ENCODE peak calls at places on chromosomes 2 and 18, in five cellular contexts. Z, C, R, T and X are unnamed samples.

GRCh38 chr2:36569267-36569860 is 28.6 kb downstream of the FEZ2 start:
- DNase-seq in T (no peak), C (no peak), Z (no peak), R (no peak), X (no peak)

GRCh38 chr2:58140508-58141072 is 94.0 kb downstream of the VRK2 start:
- DNase-seq in T (no peak), R (no peak), Z (no peak), C (no peak), X (no peak)

GRCh38 chr2:112803691-112804521 is 19.6 kb upstream of the IL1A start:
- DNase-seq in Z (no peak), C (no peak), T (peak), R (no peak), X (no peak)

GRCh38 chr2:96147593-96148201 is 2.5 kb upstream of the DUSP2 start:
- DNase-seq in C (no peak), T (no peak), R (no peak), Z (no peak), X (no peak)

GRCh38 chr2:78967294-78967693 is 58.2 kb upstream of the REG3G start:
- DNase-seq in C (no peak), R (no peak), Z (no peak), T (peak), X (no peak)

GRCh38 chr2:219973136-219973535 is 345.7 kb downstream of the SLC4A3 start:
- DNase-seq in Z (no peak), R (no peak), T (no peak), C (no peak), X (no peak)

GRCh38 chr18:77108001-77108692 is 24.4 kb downstream of the MBP start:
- DNase-seq in T (no peak), Z (peak), C (peak), R (peak), X (no peak)

GRCh38 chr2:27379840-27380625 is 501 bp downstream of the ZNF513 start:
- DNase-seq in R (no peak), C (peak), Z (peak), T (peak), X (peak)

GRCh38 chr2:231992888-231993287 is 31.4 kb downstream of the DIS3L2 start:
- DNase-seq in R (no peak), C (no peak), T (no peak), Z (no peak), X (no peak)

GRCh38 chr2:169683054-169683424 is 11.2 kb downstream of the CFAP210 start:
- DNase-seq in T (no peak), Z (no peak), R (no peak), C (no peak), X (no peak)

GRCh38 chr2:221958224-221958623 is 340.6 kb downstream of the PAX3 start:
- DNase-seq in T (no peak), C (no peak), Z (no peak), R (no peak), X (no peak)

GRCh38 chr2:241855888-241856422 is 2.7 kb downstream of the PDCD1 start:
- DNase-seq in C (no peak), R (no peak), Z (no peak), T (no peak), X (no peak)

GRCh38 chr2:98608118-98608961 is at the start of the genes COA5 and UNC50:
- DNase-seq in R (peak), T (peak), C (peak), Z (peak), X (peak)
- TF ChIP-seq POLR2A in R (peak), T (peak), C (peak), Z (peak), X (peak)

DNA sequence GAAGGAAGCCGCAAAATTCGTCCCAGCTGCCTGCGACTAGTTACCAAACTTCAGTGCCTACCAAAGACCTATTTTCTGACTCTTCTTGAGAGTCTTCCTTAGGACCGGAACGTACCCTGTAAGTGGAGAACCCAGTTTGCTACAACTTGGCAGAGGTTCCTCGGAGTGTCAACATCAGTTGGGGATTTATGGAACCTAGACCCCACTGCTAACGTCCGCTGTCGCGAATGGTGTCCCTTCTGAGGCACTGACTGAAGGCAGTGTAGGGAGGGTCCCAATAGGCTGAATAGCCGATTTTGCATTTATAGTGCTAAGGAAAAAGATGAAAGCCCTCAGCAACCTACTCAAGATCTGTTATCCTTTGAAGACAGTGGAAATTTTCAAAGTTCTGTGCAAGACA is 568 bp upstream of the STK17B start:
- DNase-seq in C (no peak), T (no peak), R (no peak), Z (no peak), X (no peak)
- TF ChIP-seq POLR2A in C (no peak), T (no peak), R (no peak), Z (no peak), X (no peak)

GRCh38 chr2:237859082-237859433 is 365 bp upstream of the RAMP1 start:
- DNase-seq in T (no peak), C (peak), R (no peak), Z (no peak), X (no peak)

GRCh38 chr2:237857791-237858190 is 1.6 kb upstream of the RAMP1 start:
- DNase-seq in Z (no peak), R (no peak), C (no peak), T (no peak), X (no peak)

GRCh38 chr2:237859533-237860272 is at the start of gene RAMP1:
- DNase-seq in Z (no peak), T (no peak), C (peak), R (no peak), X (no peak)

GRCh38 chr2:237860273-237860935 is 981 bp downstream of the RAMP1 start:
- DNase-seq in C (peak), R (no peak), T (no peak), Z (no peak), X (no peak)

DNA sequence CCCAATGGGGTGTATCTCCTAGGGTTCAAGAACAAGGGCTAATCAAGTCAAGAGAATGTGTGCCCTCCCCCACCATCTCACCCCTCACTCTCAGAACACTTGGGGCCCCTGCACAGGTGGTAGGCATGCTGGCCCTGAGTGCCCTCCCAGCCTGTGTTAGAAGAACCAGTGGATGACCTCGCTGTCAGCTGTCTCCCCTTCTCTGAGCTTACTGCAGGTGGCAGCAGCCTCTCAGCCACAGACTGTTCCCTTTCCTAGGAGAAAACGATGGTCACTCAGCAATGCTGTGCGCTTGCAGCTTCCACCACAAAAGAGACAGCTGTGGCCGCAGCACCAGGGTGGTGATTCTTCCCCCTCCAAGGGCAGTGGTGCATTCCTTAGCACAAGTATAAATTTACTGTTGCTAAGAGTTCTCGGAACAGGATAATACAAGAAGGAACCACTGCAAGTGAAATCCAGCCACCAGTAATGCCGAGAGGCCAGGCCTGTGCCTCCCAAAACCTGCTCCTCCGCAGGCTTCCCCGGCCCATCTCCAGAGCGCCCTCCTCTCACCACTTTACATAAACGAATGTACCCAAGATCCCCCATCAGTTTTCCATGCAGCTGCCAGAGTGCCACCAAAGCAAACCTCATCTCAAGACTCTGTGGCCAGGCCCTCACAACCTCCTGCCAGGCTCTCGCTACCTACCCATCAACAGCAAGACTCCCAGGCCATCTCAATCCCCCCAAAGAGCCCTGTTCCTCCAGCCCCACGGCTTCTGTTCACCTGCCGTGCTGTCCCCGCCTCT is 935 bp upstream of the RAMP1 start:
- DNase-seq in T (peak), C (peak), R (peak), Z (peak), X (no peak)
- TF ChIP-seq POLR2A in T (no peak), C (no peak), R (no peak), Z (no peak), X (no peak)

GRCh38 chr2:201656102-201656501 is 12.8 kb upstream of the TMEM237 start:
- DNase-seq in R (no peak), Z (no peak), C (no peak), T (no peak), X (no peak)
- TF ChIP-seq POLR2A in R (no peak), Z (no peak), C (no peak), T (no peak), X (no peak)

GRCh38 chr2:216502776-216503629 is 4.4 kb downstream of the RPL37A start:
- DNase-seq in Z (no peak), C (no peak), T (no peak), R (no peak), X (no peak)

GRCh38 chr2:216503697-216504375 is 5.2 kb downstream of the RPL37A start:
- DNase-seq in R (no peak), Z (no peak), T (no peak), C (no peak), X (no peak)

GRCh38 chr2:216504376-216504762 is 5.7 kb downstream of the RPL37A start:
- DNase-seq in Z (no peak), T (no peak), C (no peak), R (no peak), X (no peak)

GRCh38 chr2:216507220-216508143 is 8.8 kb downstream of the RPL37A start:
- DNase-seq in Z (no peak), R (no peak), C (no peak), T (no peak), X (no peak)

DNA sequence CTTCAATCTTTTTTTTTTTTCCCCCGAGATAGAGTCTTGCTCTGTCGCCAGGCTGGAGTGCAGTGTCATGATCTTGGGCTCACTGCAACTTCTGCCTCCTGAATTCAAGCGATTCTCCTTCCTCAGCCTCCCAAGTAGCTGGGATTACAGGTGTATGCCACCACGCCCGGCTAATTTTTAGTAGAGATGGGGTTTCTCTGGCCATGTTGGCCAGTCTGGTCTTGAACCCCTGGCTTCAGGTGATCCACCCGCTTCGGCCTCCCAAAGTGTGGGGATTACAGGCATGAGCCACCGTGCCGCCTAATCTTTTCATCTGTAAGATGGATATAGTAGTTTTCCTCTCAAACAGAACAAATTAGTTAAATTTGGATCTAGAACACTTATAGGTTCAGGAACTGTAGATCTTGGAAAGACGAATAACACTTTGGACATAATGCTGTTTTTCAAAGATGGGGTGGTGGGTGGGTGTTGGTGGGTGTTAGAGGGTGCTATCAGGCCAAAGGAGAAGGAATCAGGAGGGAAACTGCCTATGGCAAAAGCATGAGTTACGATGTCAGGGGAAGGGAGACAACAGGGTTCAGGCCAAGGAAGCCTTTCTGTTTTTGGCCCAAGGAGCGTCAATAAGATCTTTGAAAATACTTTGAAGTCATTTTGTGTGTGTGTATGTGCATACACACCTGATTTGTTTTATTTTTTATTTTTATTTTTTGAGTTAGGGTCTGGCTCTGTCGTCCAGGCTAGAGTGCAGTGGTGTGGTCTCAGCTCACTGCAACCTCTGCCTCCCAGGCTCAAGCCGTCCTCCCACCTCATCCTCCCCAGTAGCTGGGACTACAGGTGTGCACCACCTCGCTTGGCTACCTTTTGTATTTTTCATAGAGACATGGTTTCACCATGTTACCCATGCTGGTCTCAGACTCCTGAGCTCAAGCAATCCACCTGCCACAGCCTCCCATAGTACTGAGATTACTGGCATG is 6.8 kb downstream of the RPL37A start:
- DNase-seq in C (no peak), T (no peak), R (no peak), Z (no peak), X (no peak)
- TF ChIP-seq POLR2A in C (no peak), T (peak), R (no peak), Z (no peak), X (no peak)

GRCh38 chr18:65352183-65352582 is 398.6 kb upstream of the CDH7 start:
- DNase-seq in T (no peak), C (no peak), Z (no peak), R (no peak), X (no peak)

GRCh38 chr18:65349635-65350034 is 401.2 kb upstream of the CDH7 start:
- DNase-seq in C (no peak), T (no peak), R (no peak), Z (no peak), X (no peak)
- TF ChIP-seq POLR2A in C (no peak), T (no peak), R (no peak), Z (no peak), X (no peak)

GRCh38 chr2:85539361-85540130 is 578 bp downstream of the MAT2A start:
- DNase-seq in T (peak), C (peak), Z (peak), R (no peak), X (peak)
- TF ChIP-seq POLR2A in T (no peak), C (no peak), Z (peak), R (peak), X (no peak)

GRCh38 chr18:70645971-70646370 is 357.1 kb downstream of the SOCS6 start:
- DNase-seq in C (no peak), T (no peak), R (no peak), Z (no peak), X (no peak)
- TF ChIP-seq POLR2A in C (no peak), T (no peak), R (no peak), Z (no peak), X (no peak)

GRCh38 chr2:74835831-74836674 is 2.1 kb downstream of the HK2 start:
- DNase-seq in R (no peak), C (no peak), T (peak), Z (no peak), X (no peak)

GRCh38 chr2:74831693-74832530 is 2.0 kb upstream of the HK2 start:
- DNase-seq in Z (no peak), C (no peak), T (peak), R (peak), X (no peak)

GRCh38 chr2:74833418-74834233 is at the start of gene HK2:
- DNase-seq in C (peak), R (peak), T (peak), Z (peak), X (no peak)

GRCh38 chr2:74836675-74837401 is 2.9 kb downstream of the HK2 start:
- DNase-seq in C (no peak), Z (no peak), T (no peak), R (no peak), X (no peak)

DNA sequence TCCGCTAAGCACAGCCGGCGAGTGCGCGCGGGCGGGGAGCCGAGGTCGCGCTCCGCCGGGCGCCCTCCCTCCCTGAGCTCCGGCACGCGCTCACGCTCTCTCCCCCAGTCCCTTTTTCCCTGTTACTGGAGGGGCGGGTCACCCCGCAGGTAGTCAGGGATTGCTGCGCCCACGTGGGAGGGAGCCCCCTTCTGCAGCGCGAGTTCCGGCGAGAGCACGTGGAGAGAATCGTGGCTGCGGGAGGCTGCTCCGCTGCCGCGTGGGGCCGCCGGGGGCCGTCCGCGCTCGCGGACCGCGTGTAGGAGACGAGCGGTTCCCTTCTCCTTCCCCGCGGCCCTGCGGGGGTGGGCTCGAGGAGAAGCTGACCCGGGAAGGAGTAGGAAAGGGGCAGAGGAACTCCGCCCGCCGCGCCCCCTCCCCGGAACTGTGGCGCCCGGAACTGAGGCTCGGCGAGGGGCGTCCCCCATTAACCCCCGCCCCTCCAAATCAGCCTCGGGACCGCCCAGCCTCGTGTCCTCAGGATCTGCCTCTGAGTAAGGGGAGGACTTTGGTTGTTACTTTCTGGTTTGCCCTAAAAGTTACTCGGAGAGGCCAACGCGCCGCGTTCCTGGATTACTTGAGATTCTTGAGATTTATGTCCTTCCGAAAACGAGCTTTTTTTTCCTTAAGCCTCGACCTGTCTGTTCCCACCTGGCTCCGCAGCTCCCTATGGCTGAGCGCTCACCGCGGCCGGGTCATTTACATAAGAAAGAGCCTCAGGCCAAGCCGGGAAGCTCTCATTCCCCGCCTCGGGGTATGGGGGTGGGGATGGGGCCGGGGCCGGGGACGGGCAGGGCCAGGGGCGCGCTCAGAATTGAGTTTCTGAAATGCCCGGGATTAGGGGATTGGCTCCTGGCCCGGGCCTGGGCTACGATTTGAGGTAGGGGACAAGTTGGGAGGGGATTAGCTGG is 1.2 kb downstream of the HK2 start:
- DNase-seq in R (no peak), Z (no peak), C (peak), T (peak), X (no peak)
- TF ChIP-seq POLR2A in R (no peak), Z (no peak), C (no peak), T (peak), X (no peak)

DNA sequence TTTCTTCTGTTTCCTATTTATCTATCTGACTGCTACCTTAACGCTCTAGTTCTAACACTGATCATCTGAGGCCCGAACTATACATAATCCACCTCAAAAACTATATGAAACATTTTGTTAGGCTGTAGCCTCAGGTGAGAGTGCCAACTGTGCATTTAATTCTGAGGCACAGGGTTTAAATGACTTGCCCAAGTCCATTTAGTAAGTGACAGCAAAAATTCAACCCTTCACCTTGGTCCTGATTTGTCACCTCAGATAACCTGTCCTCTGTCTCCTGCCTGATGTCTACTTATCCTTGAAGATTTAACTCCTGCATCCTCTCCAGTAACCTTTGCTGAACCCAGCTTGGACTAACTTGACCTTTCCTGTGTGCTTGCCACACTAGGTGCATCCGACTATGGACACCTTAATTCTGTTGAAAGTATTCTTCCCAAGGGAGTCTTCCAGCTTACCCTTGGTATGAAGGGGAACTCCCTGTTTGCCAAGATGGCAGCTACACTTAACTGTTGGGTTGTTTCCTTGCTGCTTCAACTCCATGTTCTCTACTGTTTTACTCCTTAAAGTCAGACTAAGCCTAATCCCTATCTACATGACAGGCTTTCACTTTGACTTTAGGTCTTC is 23.5 kb downstream of the CD302 start:
- DNase-seq in Z (no peak), C (no peak), T (no peak), R (no peak), X (no peak)
- TF ChIP-seq POLR2A in Z (no peak), C (no peak), T (peak), R (no peak), X (no peak)